ENCODE peak calls at places on chromosomes 12 and 14, in four cellular contexts. T is A172, E is GM12891, D is T-cell. U is an unnamed sample.

GRCh38 chr12:114512351-114512750 is 106.4 kb upstream of the TBX5 start:
- DNase-seq in T (no peak), E (no peak), D (no peak), U (no peak)

GRCh38 chr14:104291123-104292000 is 153.0 kb downstream of the KIF26A start:
- DNase-seq in T (no peak), E (no peak), D (no peak), U (no peak)

GRCh38 chr12:85036241-85036707 is at the start of the genes LRRIQ1 and TSPAN19:
- DNase-seq in T (peak; percentile 77), E (no peak), D (no peak), U (peak; percentile 10)

GRCh38 chr14:90425480-90425879 is 28.7 kb downstream of the CALM1 start:
- DNase-seq in T (no peak), E (no peak), D (no peak), U (no peak)

GRCh38 chr12:2501464-2502181 is 293.1 kb upstream of the FKBP4 start:
- DNase-seq in T (no peak), E (no peak), D (no peak), U (no peak)

GRCh38 chr12:89880695-89881350 is 172.2 kb upstream of the ATP2B1 start:
- DNase-seq in T (no peak), E (peak; percentile 19), D (peak; percentile 61), U (peak; percentile 52)

GRCh38 chr12:78096909-78097597 is 266.4 kb downstream of the NAV3 start:
- DNase-seq in T (no peak), E (no peak), D (no peak), U (no peak)

GRCh38 chr14:99579077-99579836 is 24.8 kb downstream of the CCDC85C start:
- DNase-seq in T (no peak), E (no peak), D (no peak), U (no peak)

GRCh38 chr14:64878775-64879634 is 702 bp downstream of the SPTB start:
- DNase-seq in T (no peak), E (no peak), D (no peak), U (no peak)

GRCh38 chr12:25328082-25328712 is 77.5 kb upstream of the KRAS start:
- DNase-seq in T (peak; percentile 49), E (no peak), D (no peak), U (no peak)

GRCh38 chr12:468671-469389 is 9.1 kb downstream of the B4GALNT3 start:
- DNase-seq in T (no peak), E (no peak), D (no peak), U (no peak)

GRCh38 chr12:93879476-93880376 is 202.6 kb downstream of the CRADD start:
- DNase-seq in T (peak; percentile 49), E (no peak), D (no peak), U (no peak)

GRCh38 chr12:21538259-21538658 is 12.2 kb downstream of the SPX start:
- DNase-seq in T (no peak), E (no peak), D (no peak), U (no peak)

GRCh38 chr12:110590806-110591326 is 7.7 kb upstream of the PPTC7 start:
- DNase-seq in T (no peak), E (no peak), D (peak; percentile 6), U (peak; percentile 44)

GRCh38 chr12:94171595-94171930 is 23.2 kb downstream of the PLXNC1 start:
- DNase-seq in T (peak; percentile 17), E (no peak), D (no peak), U (no peak)

GRCh38 chr12:42641231-42641630 is 51.7 kb upstream of the PRICKLE1 start:
- DNase-seq in T (no peak), E (no peak), D (no peak), U (no peak)

GRCh38 chr12:16499617-16500016 is 106.3 kb downstream of the LMO3 start:
- DNase-seq in T (no peak), E (no peak), D (no peak), U (no peak)

GRCh38 chr14:96852823-96853422 is 55.7 kb downstream of the VRK1 start:
- DNase-seq in T (peak; percentile 4), E (no peak), D (no peak), U (no peak)

U was measured in GM19239.